ENCODE peak calls at places on chromosomes 13 and 19, in four cellular contexts. I is heart left ventricle, E is WERI-Rb-1, N is heart right ventricle. U is an unnamed sample.
A peak's percentile ranks its signal among the peaks of the same experiment; 100 is the strongest.

GRCh38 chr13:28370448-28370847 is 124.5 kb downstream of the FLT1 start:
- DNase-seq in E (no peak), N (no peak), I (no peak), U (no peak)

GRCh38 chr19:45215391-45216191 is 29.6 kb downstream of the EXOC3L2 start:
- DNase-seq in N (peak; percentile 33), I (no peak), E (no peak), U (peak; percentile 55)

GRCh38 chr19:36093146-36093662 is 17.7 kb upstream of the OVOL3 start:
- DNase-seq in N (no peak), I (no peak), E (no peak), U (no peak)

GRCh38 chr19:11091343-11092153 is 2.3 kb downstream of the LDLR start:
- DNase-seq in N (no peak), I (peak; percentile 51), E (no peak), U (no peak)

GRCh38 chr13:103607995-103608394 is 541.8 kb upstream of the SLC10A2 start:
- DNase-seq in N (no peak), I (no peak), E (no peak), U (no peak)

GRCh38 chr13:112376050-112376681 is at the start of gene SPACA7:
- DNase-seq in N (no peak), E (no peak), I (no peak), U (no peak)

GRCh38 chr13:107099661-107100060 is 531.7 kb upstream of the ARGLU1 start:
- DNase-seq in N (no peak), E (no peak), I (no peak), U (no peak)

GRCh38 chr19:3479177-3479818 is 1.0 kb downstream of the SMIM24 start:
- DNase-seq in I (no peak), N (no peak), E (peak; percentile 54), U (no peak)

GRCh38 chr19:14561832-14562351 is 10.0 kb downstream of the NDUFB7 start:
- DNase-seq in N (peak; percentile 57), I (peak; percentile 71), E (no peak), U (peak; percentile 56)

GRCh38 chr19:40501599-40501998 is 34.8 kb downstream of the SPTBN4 start:
- DNase-seq in I (no peak), E (no peak), N (no peak), U (no peak)

DNA sequence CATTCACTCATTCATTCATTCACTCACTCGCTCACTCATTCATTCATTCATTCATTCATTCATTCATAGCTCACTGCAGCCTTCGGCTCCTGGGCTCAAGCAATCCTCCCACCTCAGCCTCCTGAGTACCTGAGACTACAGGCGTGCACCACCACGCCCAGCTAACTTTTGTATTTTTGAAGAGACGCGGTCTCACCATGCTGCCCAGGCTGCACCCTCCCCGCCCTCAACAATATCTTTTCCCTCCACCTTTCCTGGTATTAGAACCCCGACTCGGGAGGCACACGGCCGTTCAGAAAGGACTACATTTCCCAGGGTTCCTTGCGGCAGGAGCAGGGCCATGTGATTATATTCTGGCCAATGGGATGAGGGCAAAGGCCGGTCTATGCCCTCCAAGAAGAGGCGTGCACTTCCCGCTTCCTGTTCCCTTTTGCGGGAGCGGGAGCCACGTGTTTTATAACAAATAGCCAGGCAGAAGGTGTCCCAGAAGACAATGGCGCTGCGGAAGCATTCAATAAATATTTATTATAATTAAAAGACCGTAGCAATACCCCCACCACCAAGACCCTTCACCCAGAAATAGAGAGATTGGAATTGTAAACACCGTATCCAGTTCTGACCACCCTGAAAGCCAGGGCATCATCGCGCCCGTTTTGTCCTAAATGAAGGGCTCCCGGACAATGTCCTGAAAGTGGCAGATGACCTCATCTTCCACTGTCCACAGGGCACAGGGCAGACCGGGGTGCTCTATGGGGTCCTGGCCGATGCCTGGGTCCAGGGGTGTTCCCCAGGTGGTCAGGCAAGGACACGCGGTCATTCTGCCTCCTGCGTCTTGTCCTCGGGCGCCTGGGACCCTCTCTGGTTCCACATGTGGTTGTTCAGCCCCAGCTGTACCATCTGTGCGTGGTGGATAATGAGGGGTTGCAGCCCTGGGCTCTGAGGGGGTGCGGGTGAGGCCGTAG is 15.8 kb downstream of the TICAM1 start:
- DNase-seq in I (peak; percentile 93), N (peak; percentile 78), E (peak; percentile 91), U (peak; percentile 91)
- H3K27ac ChIP-seq in I (no peak overlapping the region), N (no peak overlapping the region), E (peak overlapping the region; percentile 73), U (no peak overlapping the region)

DNA sequence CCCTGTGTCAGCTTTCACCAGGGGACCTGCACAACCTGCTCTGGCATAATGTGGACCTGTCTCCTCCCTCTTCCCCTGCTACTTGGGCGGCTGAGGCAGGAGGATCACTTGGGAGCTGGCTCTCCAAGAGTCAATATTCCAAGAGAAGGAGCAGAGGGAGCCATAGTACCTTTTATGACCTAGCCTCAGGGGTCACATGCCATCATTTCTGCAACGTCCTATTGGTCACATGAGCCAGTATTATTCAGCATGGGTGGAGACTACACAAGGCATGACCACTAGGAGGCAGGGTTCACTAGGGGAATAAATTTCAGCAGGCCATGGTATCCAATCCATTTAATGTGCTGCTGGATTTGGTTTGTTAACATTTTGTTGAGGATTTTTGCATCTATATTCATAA is 12.0 kb upstream of the SHFL start:
- DNase-seq in E (peak; percentile 38), N (no peak), I (no peak), U (no peak)
- TF ChIP-seq CTCF in E (peak; percentile 58), N (no peak), I (no peak), U (peak; percentile 47)

DNA sequence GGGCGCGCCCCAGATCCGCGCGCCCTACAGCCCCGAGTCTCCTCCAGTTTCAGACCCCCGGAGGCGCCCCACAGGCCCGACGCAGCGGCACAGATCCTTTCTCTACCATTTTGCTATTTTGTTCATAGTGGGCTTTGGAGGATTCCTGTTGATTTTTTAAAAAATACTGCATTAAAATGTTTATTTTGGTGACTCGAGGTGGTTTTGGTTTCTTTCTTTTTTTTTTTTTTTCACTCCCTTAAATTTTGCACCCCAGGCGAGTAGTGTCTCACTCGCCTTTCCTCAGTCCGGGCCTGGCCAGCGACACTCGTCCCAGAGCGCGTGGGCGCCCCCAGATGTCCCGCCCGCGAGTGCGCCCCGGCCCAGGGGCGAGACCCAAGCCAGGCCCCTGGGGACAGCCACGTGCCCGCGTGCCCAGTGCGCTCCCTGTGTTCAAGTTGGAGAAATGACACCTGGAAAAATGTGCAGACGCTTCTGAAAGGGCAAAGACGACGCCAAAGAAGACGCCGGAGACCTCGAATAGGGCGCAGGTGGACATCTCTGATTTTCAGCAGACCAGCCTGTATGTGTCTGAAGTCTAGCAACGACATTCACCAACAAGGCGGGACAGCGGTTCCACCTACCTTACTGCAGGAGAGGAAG is 478 bp upstream of the INSR start:
- DNase-seq in E (peak; percentile 91), I (peak; percentile 89), N (peak; percentile 81), U (peak; percentile 89)
- H3K27ac ChIP-seq in E (peak overlapping the region; percentile 79), I (peak overlapping the region; percentile 91), N (peak overlapping the region; percentile 97), U (peak overlapping the region; percentile 99)

GRCh38 chr19:2255112-2255845 is 938 bp downstream of the JSRP1 start:
- DNase-seq in N (no peak), E (no peak), I (no peak), U (no peak)
- TF ChIP-seq CTCF in N (no peak), E (no peak), I (no peak), U (no peak)

DNA sequence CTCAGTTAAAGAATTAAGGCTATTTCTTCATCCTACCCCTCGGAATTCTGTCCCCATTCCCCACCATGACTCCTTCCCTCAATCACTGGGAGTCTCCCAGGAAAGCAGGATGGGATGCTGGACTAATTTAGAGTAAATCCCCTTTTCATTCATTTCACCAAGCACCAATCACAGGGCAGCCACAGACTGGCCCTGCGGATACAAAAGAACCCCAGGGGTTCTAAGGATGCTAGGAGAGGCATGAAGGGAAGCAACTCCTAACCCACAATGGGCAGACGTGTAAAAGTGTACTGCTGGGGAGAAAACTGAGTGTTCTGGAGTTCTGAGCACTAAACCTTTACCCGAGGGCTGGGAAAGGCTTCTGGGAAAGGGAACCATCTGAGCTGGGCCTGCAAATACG is 3.0 kb downstream of the PEPD start:
- DNase-seq in I (no peak), E (no peak), N (no peak), U (no peak)
- H3K27ac ChIP-seq in I (no peak overlapping the region), E (no peak overlapping the region), N (no peak overlapping the region), U (no peak overlapping the region)

DNA sequence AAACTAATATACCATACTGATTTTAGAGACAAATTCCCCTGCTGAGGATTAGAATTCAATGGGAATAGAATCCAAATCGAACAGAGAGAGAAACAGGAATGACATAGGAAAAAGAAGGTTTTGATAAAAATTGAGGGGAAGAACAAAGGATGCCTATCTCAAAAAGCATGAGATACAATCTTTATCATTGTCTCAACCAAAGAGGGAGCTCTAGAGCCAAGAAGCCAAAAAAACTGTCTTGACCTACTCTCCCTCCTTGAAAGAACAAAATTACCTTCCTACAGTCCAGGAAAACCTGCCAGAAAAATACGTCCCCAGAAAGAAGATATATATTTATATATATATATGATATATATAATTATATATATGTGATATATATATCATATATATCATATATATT is 39.2 kb upstream of the MIR17HG start:
- DNase-seq in E (no peak), N (no peak), I (no peak), U (no peak)
- TF ChIP-seq CTCF in E (peak; percentile 48), N (no peak), I (no peak), U (no peak)

GRCh38 chr19:18995804-18996241 is 37.5 kb downstream of the SUGP2 start:
- DNase-seq in E (peak; percentile 81), N (peak; percentile 33), I (peak; percentile 78), U (no peak)
- H3K27ac ChIP-seq in E (peak overlapping the region; percentile 82), N (no peak overlapping the region), I (no peak overlapping the region), U (no peak overlapping the region)

DNA sequence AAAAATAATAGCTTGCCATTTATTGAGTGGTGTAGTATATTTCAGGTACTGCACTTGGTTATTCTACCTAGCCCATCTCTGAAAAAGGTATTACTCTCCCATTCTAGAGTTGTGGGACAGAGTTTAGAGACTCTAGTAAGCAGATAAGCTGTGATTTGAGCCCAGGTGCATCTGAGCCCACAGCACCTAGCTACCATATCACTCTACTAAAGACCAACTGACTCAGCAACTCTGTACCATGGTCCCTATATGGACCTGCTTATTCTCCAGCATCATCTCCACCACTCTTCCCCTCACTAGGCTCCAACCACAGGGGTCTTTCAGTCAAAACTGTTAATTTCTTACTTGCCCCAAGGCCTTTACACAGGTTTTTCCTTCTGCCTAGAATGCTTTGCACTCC is 64.4 kb downstream of the UBL3 start:
- DNase-seq in N (no peak), I (no peak), E (no peak), U (no peak)
- TF ChIP-seq CTCF in N (no peak), I (no peak), E (no peak), U (no peak)

GRCh38 chr19:2246801-2247361 is 2.2 kb upstream of the AMH start:
- DNase-seq in E (no peak), I (peak; percentile 61), N (peak; percentile 73), U (peak; percentile 76)
- H3K27ac ChIP-seq in E (no peak overlapping the region), I (no peak overlapping the region), N (no peak overlapping the region), U (no peak overlapping the region)